ENCODE peak calls at places on chromosomes 4 and X, in seven cellular contexts. K is stomach, X is HCT116, U is HepG2, C is Panc1, R is HL-60, F is endothelial cell of umbilical vein. I is an unnamed sample.

GRCh38 chrX:3550160-3550765 is 163.2 kb downstream of the PRKX start:
- DNase-seq in U (no peak), X (no peak), K (no peak), R (peak; percentile 35), F (no peak), C (no peak), I (no peak)

GRCh38 chr4:70000713-70001112 is 4.9 kb downstream of the STATH start:
- DNase-seq in F (no peak), X (no peak), C (no peak), U (no peak), R (no peak), K (no peak), I (no peak)

GRCh38 chr4:10139518-10139917 is 22.9 kb upstream of the WDR1 start:
- DNase-seq in K (no peak), X (no peak), R (no peak), U (no peak), C (no peak), F (no peak), I (no peak)

GRCh38 chrX:145856181-145856580 is 38.6 kb downstream of the SLITRK2 start:
- DNase-seq in F (no peak), X (no peak), K (no peak), U (no peak), R (no peak), C (no peak), I (no peak)

GRCh38 chr4:26248647-26249046 is 72.2 kb upstream of the RBPJ start:
- DNase-seq in R (no peak), F (no peak), X (no peak), U (no peak), C (no peak), K (no peak), I (no peak)

GRCh38 chr4:71259911-71260331 is 78.9 kb upstream of the SLC4A4 start:
- DNase-seq in K (no peak), U (no peak), R (peak; percentile 53), F (no peak), X (no peak), C (no peak), I (no peak)

GRCh38 chrX:39388730-39389129 is 587.5 kb downstream of the MID1IP1 start:
- DNase-seq in U (no peak), R (no peak), F (no peak), X (no peak), K (no peak), C (no peak), I (no peak)

GRCh38 chrX:96004386-96004785 is 680.3 kb upstream of the DIAPH2 start:
- DNase-seq in C (no peak), X (no peak), K (no peak), R (no peak), F (peak; percentile 84), U (no peak), I (no peak)

GRCh38 chr4:117326091-117326490 is 240.7 kb upstream of the TRAM1L1 start:
- DNase-seq in X (no peak), C (no peak), R (no peak), K (no peak), U (no peak), F (no peak), I (no peak)

GRCh38 chrX:72243472-72243871 is 4.6 kb upstream of the ERCC6L start:
- DNase-seq in R (no peak), X (no peak), U (no peak), K (no peak), F (peak; percentile 74), C (no peak), I (no peak)

GRCh38 chr4:53534684-53535083 is 56.6 kb downstream of the LNX1 start:
- DNase-seq in F (no peak), U (no peak), R (no peak), C (no peak), K (no peak), X (no peak), I (no peak)

GRCh38 chrX:17944833-17945497 is 83.9 kb upstream of the RAI2 start:
- DNase-seq in U (peak; percentile 7), K (no peak), X (no peak), F (peak; percentile 1), C (peak; percentile 10), R (peak; percentile 3), I (no peak)

GRCh38 chr4:24846716-24847115 is 51.3 kb downstream of the SOD3 start:
- DNase-seq in X (no peak), K (no peak), R (no peak), U (no peak), C (no peak), F (no peak), I (no peak)

GRCh38 chr4:148112231-148112982 is 329.8 kb downstream of the NR3C2 start:
- DNase-seq in C (no peak), X (no peak), R (peak; percentile 8), K (no peak), U (no peak), F (peak; percentile 5), I (no peak)

GRCh38 chrX:150483576-150483975 is 84.8 kb upstream of the MTM1 start:
- DNase-seq in U (no peak), C (no peak), X (no peak), R (no peak), F (no peak), K (no peak), I (no peak)

GRCh38 chrX:18873189-18873791 is 110.6 kb downstream of the PHKA2 start:
- DNase-seq in R (no peak), X (peak; percentile 8), K (no peak), C (no peak), U (no peak), F (peak; percentile 46), I (peak; percentile 68)

GRCh38 chrX:48468247-48468671 is 1.8 kb downstream of the SLC38A5 start:
- DNase-seq in K (peak; percentile 43), R (peak; percentile 62), X (no peak), U (no peak), F (no peak), C (no peak), I (peak; percentile 83)

GRCh38 chr4:40669504-40669903 is 39.8 kb upstream of the RBM47 start:
- DNase-seq in U (no peak), C (no peak), F (no peak), X (no peak), R (no peak), K (no peak), I (no peak)

GRCh38 chr4:149164282-149164681 is 651.4 kb downstream of the IQCM start:
- DNase-seq in R (no peak), F (peak; percentile 5), U (no peak), C (no peak), K (no peak), X (no peak), I (no peak)

GRCh38 chr4:6839579-6839978 is 57.1 kb downstream of the KIAA0232 start:
- DNase-seq in K (no peak), X (no peak), F (no peak), R (no peak), C (no peak), U (no peak), I (no peak)

GRCh38 chr4:151169223-151169622 is 69.8 kb downstream of the RPS3A start:
- DNase-seq in C (no peak), F (no peak), X (no peak), U (no peak), R (no peak), K (peak; percentile 31), I (no peak)

GRCh38 chr4:173536808-173537429 is 6.9 kb upstream of the HAND2 start:
- DNase-seq in U (peak; percentile 7), C (no peak), X (peak; percentile 16), F (no peak), R (no peak), K (no peak), I (no peak)

GRCh38 chrX:13587791-13588477 is 18.5 kb downstream of the EGFL6 start:
- DNase-seq in F (no peak), R (no peak), X (no peak), C (no peak), U (no peak), K (no peak), I (no peak)

GRCh38 chr4:79516114-79516513 is 108.1 kb upstream of the GK2 start:
- DNase-seq in U (no peak), K (no peak), X (no peak), R (no peak), F (no peak), C (no peak), I (no peak)

GRCh38 chr4:85522277-85522676 is 47.3 kb downstream of the ARHGAP24 start:
- DNase-seq in U (no peak), K (no peak), C (no peak), X (no peak), R (no peak), F (no peak), I (no peak)

GRCh38 chrX:129779747-129780146 is at the start of gene SASH3:
- DNase-seq in U (no peak), K (peak; percentile 50), C (no peak), X (no peak), F (no peak), R (peak; percentile 88), I (peak; percentile 95)

GRCh38 chr4:88419874-88420273 is 37.0 kb upstream of the HERC5 start:
- DNase-seq in U (no peak), C (no peak), K (no peak), X (no peak), F (no peak), R (no peak), I (no peak)

GRCh38 chr4:112616984-112617383 is 19.7 kb downstream of the ZGRF1 start:
- DNase-seq in X (no peak), C (no peak), F (no peak), K (no peak), U (no peak), R (no peak), I (no peak)

GRCh38 chr4:102610007-102610406 is 108.8 kb downstream of the NFKB1 start:
- DNase-seq in U (no peak), K (no peak), C (no peak), X (no peak), F (peak; percentile 18), R (no peak), I (no peak)

DNA sequence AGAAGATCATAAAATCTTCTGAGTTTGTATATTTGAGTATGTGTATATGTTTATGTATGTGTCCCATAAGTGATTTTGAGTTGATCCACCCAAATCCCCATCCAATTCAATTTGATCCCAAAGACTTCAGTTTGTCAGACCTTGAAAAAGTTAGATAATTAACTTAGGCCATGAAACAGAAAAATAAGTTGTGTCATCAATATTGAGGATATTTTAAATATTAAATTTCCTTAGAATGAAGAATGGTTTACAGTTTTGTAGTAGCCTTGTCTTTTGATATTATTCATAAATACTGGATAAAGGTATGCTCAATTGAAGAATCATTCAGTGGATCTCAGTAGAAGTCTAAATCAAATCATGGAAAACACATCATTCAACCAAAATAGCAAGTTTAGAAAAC is 864.4 kb upstream of the INTU start:
- DNase-seq in R (no peak), F (no peak), X (no peak), U (no peak), C (no peak), K (no peak), I (no peak)
- TF ChIP-seq POLR2AphosphoS5 in R (no peak), F (no peak), X (no peak), U (no peak), C (no peak), K (no peak), I (no peak)

GRCh38 chr4:12110607-12111006 is 681.9 kb upstream of the HS3ST1 start:
- DNase-seq in C (no peak), K (no peak), F (no peak), X (no peak), R (peak; percentile 65), U (no peak), I (no peak)
- TF ChIP-seq POLR2AphosphoS5 in C (no peak), K (no peak), F (no peak), X (no peak), R (peak; percentile 38), U (no peak), I (no peak)

GRCh38 chr4:145938618-145939177 is at the start of gene ZNF827:
- DNase-seq in F (peak; percentile 76), C (no peak), R (peak; percentile 45), X (peak; percentile 64), K (peak; percentile 59), U (peak; percentile 77), I (peak; percentile 90)
- TF ChIP-seq POLR2AphosphoS5 in F (no peak), C (no peak), R (no peak), X (peak; percentile 32), K (peak; percentile 4), U (no peak), I (peak; percentile 57)

GRCh38 chrX:101931494-101932248 is at the start of gene ZMAT1:
- DNase-seq in K (peak; percentile 91), C (peak; percentile 80), U (peak; percentile 39), R (peak; percentile 97), X (peak; percentile 77), F (peak; percentile 94), I (peak; percentile 95)
- TF ChIP-seq POLR2AphosphoS5 in K (peak; percentile 93), C (no peak), U (no peak), R (peak; percentile 77), X (peak; percentile 58), F (peak; percentile 64), I (peak; percentile 97)

I was measured in spleen.